ENCODE peak calls at places on chromosomes 5 and 9, in ten cellular contexts. K, F, T, G, O, A, D, Z, Y and P are unnamed samples.

GRCh38 chr5:34915856-34916192 is 313 bp downstream of the BRIX1 start:
- DNase-seq in K (no peak), Z (peak; percentile 27), T (no peak), A (no peak), G (no peak), D (no peak), O (no peak), Y (no peak), F (no peak), P (no peak)

GRCh38 chr9:126128494-126129142 is 198.0 kb upstream of the MVB12B start:
- DNase-seq in K (no peak), D (peak; percentile 39), A (no peak), T (no peak), F (no peak), G (peak; percentile 23), O (no peak), Y (no peak), Z (no peak), P (no peak)

GRCh38 chr5:143714629-143715028 is 97.3 kb upstream of the HMHB1 start:
- DNase-seq in T (no peak), D (no peak), O (no peak), A (no peak), G (no peak), Y (no peak), K (no peak), F (no peak), Z (peak; percentile 47), P (no peak)

GRCh38 chr5:153613143-153613542 is 122.7 kb downstream of the GRIA1 start:
- DNase-seq in K (no peak), D (no peak), O (no peak), T (peak; percentile 19), A (no peak), F (no peak), G (no peak), Y (peak; percentile 71), Z (no peak), P (peak; percentile 18)

GRCh38 chr9:106697799-106698591 is 165.0 kb upstream of the ZNF462 start:
- DNase-seq in D (peak; percentile 94), F (no peak), Z (no peak), T (peak; percentile 90), Y (peak; percentile 74), K (peak; percentile 84), O (peak; percentile 73), A (no peak), G (peak; percentile 47), P (peak; percentile 55)

GRCh38 chr9:85741112-85741874 is 461 bp downstream of the AGTPBP1 start:
- DNase-seq in F (no peak), G (peak; percentile 83), Z (peak; percentile 65), A (peak; percentile 80), K (no peak), T (no peak), Y (no peak), D (peak; percentile 65), O (peak; percentile 49), P (no peak)

GRCh38 chr5:53360811-53361210 is 119.6 kb upstream of the FST start:
- DNase-seq in Y (peak; percentile 97), Z (no peak), T (peak; percentile 81), D (no peak), F (peak; percentile 53), K (no peak), O (no peak), A (no peak), G (no peak), P (peak; percentile 88)

GRCh38 chr9:126371007-126371870 is 44.6 kb downstream of the MVB12B start:
- DNase-seq in D (no peak), T (no peak), O (no peak), Y (no peak), F (no peak), K (no peak), G (peak; percentile 68), Z (no peak), A (no peak), P (no peak)

GRCh38 chr9:12462861-12463260 is 230.3 kb upstream of the TYRP1 start:
- DNase-seq in T (no peak), G (no peak), Z (no peak), F (no peak), D (no peak), Y (no peak), A (no peak), K (no peak), O (no peak), P (no peak)

GRCh38 chr5:172303090-172303995 is 19.8 kb upstream of the UBTD2 start:
- DNase-seq in O (no peak), Y (peak; percentile 38), T (peak; percentile 20), D (peak; percentile 84), K (no peak), G (peak; percentile 35), F (no peak), Z (no peak), A (no peak), P (peak; percentile 54)

GRCh38 chr9:130478731-130479575 is 34.2 kb downstream of the ASS1 start:
- DNase-seq in Y (no peak), G (no peak), F (no peak), Z (no peak), K (no peak), O (no peak), A (no peak), T (no peak), D (no peak), P (no peak)

DNA sequence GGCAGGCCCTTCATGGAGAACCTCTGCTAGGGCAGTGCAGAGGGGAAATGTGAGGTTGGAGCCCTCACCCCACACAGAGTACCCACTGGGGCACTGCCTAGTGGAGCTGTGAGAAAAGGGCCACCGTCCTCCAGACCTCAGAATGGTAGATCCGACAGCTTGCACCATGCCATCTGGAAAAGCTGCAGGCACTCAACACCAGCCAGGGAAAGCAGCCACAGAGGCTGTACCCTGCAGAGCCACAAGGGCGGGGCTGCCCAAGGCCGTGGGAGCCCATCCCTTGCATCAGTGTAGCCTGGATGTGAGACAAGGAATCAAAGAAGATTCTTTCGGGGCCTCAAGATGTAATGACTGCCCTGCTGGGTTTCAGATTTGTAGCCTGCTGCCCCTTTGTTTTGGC is 16.5 kb upstream of the ZDHHC11 start:
- DNase-seq in A (no peak), G (no peak), F (no peak), Z (no peak), D (no peak), O (no peak), T (no peak), Y (no peak), K (no peak), P (no peak)
- TF ChIP-seq CTCF in A (no peak), G (peak; percentile 46), F (no peak), Z (no peak), D (no peak), O (no peak), T (no peak), Y (no peak), K (no peak), P (no peak)

GRCh38 chr9:18477121-18477705 is 3.3 kb downstream of the ADAMTSL1 start:
- DNase-seq in Z (no peak), G (no peak), A (no peak), O (no peak), Y (no peak), T (no peak), D (no peak), K (no peak), F (no peak), P (peak; percentile 49)

GRCh38 chr9:18472435-18472834 is 1.5 kb upstream of the ADAMTSL1 start:
- DNase-seq in A (no peak), G (no peak), T (no peak), D (no peak), K (no peak), Z (no peak), F (no peak), Y (no peak), O (no peak), P (no peak)

GRCh38 chr9:18472915-18473314 is 1.0 kb upstream of the ADAMTSL1 start:
- DNase-seq in D (peak; percentile 74), Z (no peak), G (peak; percentile 59), T (peak; percentile 79), K (no peak), O (no peak), F (no peak), Y (no peak), A (no peak), P (no peak)

GRCh38 chr9:18474778-18475177 is 825 bp downstream of the ADAMTSL1 start:
- DNase-seq in Z (no peak), G (no peak), Y (peak; percentile 70), D (no peak), F (no peak), K (no peak), T (peak; percentile 76), A (no peak), O (no peak), P (peak; percentile 64)

DNA sequence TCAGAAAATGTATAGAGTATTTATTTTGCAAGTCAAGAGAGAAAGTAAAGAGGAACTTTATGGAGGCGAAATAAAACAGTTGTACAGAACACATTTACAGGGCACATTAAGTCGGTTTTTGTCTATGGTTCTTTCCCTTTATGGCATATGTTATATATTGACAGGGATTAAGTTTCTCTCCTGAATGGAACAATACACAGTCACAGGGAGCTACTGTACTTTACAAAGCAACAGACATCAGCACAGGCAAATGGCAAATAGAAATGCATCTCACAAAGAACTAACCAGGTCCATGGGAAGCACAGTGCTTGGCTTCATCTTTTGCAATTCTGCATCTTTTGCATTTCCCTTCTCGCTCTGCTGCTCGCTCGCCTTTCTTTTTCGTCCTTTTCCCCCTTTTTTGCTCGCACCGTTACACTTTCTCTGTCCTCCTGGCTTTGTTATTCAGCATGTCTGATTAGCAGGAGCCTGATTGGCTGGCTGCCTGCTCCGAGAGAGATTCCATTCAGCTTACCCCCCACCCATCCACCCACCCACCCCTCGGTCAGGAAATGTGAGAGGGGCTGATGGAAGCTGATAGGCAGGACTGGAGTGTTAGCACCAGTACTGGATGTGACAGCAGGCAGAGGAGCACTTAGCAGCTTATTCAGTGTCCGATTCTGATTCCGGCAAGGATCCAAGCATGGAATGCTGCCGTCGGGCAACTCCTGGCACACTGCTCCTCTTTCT is at the start of gene ADAMTSL1:
- DNase-seq in T (peak; percentile 80), Y (peak; percentile 89), Z (no peak), D (peak; percentile 73), K (peak; percentile 24), A (no peak), F (no peak), O (peak; percentile 15), G (peak; percentile 93), P (peak; percentile 90)
- H3K4me3 ChIP-seq in T (peak within 1 kb of the TSS; percentile 51), Y (peak within 1 kb of the TSS; percentile 71), Z (no peak within 1 kb of the TSS), D (peak within 1 kb of the TSS; percentile 23), K (peak within 1 kb of the TSS; percentile 57), A (no peak within 1 kb of the TSS), F (peak within 1 kb of the TSS; percentile 63), O (peak within 1 kb of the TSS; percentile 11), G (peak within 1 kb of the TSS; percentile 70), P (peak within 1 kb of the TSS; percentile 59)

DNA sequence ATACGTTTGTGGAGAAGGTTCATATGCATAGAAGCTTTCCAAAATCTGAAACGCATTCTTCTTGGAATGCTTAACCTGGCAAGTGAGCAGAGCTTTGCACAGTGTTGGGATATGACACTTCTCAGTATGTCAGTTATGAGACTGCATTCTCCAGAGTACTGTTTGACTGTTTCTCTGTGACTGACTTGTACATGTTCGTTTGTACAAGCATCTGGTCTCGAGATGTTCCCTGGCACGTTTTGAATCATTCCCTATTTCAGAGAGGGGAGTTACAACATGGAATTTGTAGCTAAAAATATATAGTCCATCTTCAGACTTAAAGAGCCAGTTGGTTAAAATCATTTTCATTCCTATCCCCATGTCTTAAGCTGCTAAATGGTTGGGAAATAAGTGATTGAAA is 272.4 kb downstream of the ARRDC3 start:
- DNase-seq in F (no peak), T (no peak), D (no peak), A (no peak), K (no peak), Y (peak; percentile 84), Z (no peak), O (no peak), G (no peak), P (no peak)
- TF ChIP-seq CTCF in F (no peak), T (no peak), D (no peak), A (no peak), K (no peak), Y (no peak), Z (no peak), O (no peak), G (no peak), P (no peak)

GRCh38 chr5:179342577-179342976 is 2.7 kb downstream of the ADAMTS2 start:
- DNase-seq in A (no peak), Z (no peak), G (no peak), K (no peak), O (no peak), T (peak; percentile 78), F (no peak), D (no peak), Y (peak; percentile 91), P (no peak)
- H3K4me3 ChIP-seq in A (no peak overlapping the region), Z (no peak overlapping the region), G (no peak overlapping the region), K (peak overlapping the region; percentile 70), O (no peak overlapping the region), T (peak overlapping the region; percentile 90), F (peak overlapping the region; percentile 78), D (no peak overlapping the region), Y (peak overlapping the region; percentile 89), P (no peak overlapping the region)